ENCODE peak calls at places on chromosomes 4 and X, in four cellular contexts. One of them, this sample, is unnamed.

GRCh38 chr4:4480685-4481393 is 61.0 kb downstream of the STX18 start:
- DNase-seq in body of pancreas: no peak
- DNase-seq in AG10803: peak; percentile 61
- DNase-seq in breast epithelium: no peak
- DNase-seq in this sample: no peak

GRCh38 chrX:10079155-10079711 is 77.5 kb upstream of the CLCN4 start:
- DNase-seq in body of pancreas: peak; percentile 34
- DNase-seq in AG10803: peak; percentile 30
- DNase-seq in breast epithelium: no peak
- DNase-seq in this sample: no peak

GRCh38 chr4:183936574-183937335 is 31.6 kb downstream of the STOX2 start:
- DNase-seq in body of pancreas: no peak
- DNase-seq in AG10803: no peak
- DNase-seq in breast epithelium: no peak
- DNase-seq in this sample: no peak

GRCh38 chrX:48999030-48999429 is 3.0 kb downstream of the GRIPAP1 start:
- DNase-seq in body of pancreas: no peak
- DNase-seq in AG10803: no peak
- DNase-seq in breast epithelium: no peak
- DNase-seq in this sample: no peak

GRCh38 chrX:46444011-46444410 is 101.2 kb downstream of the ZNF674 start:
- DNase-seq in body of pancreas: no peak
- DNase-seq in AG10803: peak; percentile 87
- DNase-seq in breast epithelium: no peak
- DNase-seq in this sample: no peak

GRCh38 chr4:1216869-1217294 is 32.0 kb downstream of the CTBP1 start:
- DNase-seq in body of pancreas: no peak
- DNase-seq in AG10803: no peak
- DNase-seq in breast epithelium: no peak
- DNase-seq in this sample: no peak

GRCh38 chr4:13605330-13605729 is 22.2 kb downstream of the BOD1L1 start:
- DNase-seq in body of pancreas: no peak
- DNase-seq in AG10803: no peak
- DNase-seq in breast epithelium: no peak
- DNase-seq in this sample: no peak

GRCh38 chrX:327660-328126 is 9.1 kb upstream of the GTPBP6 start:
- DNase-seq in body of pancreas: no peak
- DNase-seq in AG10803: no peak
- DNase-seq in breast epithelium: peak; percentile 48
- DNase-seq in this sample: peak; percentile 77

GRCh38 chrX:112094729-112095128 is 12.2 kb upstream of the TRPC5 start:
- DNase-seq in body of pancreas: no peak
- DNase-seq in AG10803: no peak
- DNase-seq in breast epithelium: no peak
- DNase-seq in this sample: no peak

GRCh38 chr4:124943145-124943889 is 230.8 kb upstream of the ANKRD50 start:
- DNase-seq in body of pancreas: no peak
- DNase-seq in AG10803: peak; percentile 13
- DNase-seq in breast epithelium: no peak
- DNase-seq in this sample: no peak

GRCh38 chr4:109424093-109424818 is 9.4 kb upstream of the SEC24B start:
- DNase-seq in body of pancreas: no peak
- DNase-seq in AG10803: no peak
- DNase-seq in breast epithelium: no peak
- DNase-seq in this sample: no peak

GRCh38 chr4:96993528-96993927 is 1149.7 kb downstream of the STPG2 start:
- DNase-seq in body of pancreas: no peak
- DNase-seq in AG10803: no peak
- DNase-seq in breast epithelium: no peak
- DNase-seq in this sample: no peak

GRCh38 chr4:56245547-56246229 is 141.6 kb downstream of the AASDH start:
- DNase-seq in body of pancreas: no peak
- DNase-seq in AG10803: no peak
- DNase-seq in breast epithelium: no peak
- DNase-seq in this sample: no peak

GRCh38 chrX:117910216-117910615 is 206.4 kb downstream of the KLHL13 start:
- DNase-seq in body of pancreas: no peak
- DNase-seq in AG10803: no peak
- DNase-seq in breast epithelium: no peak
- DNase-seq in this sample: no peak

GRCh38 chr4:14338866-14339265 is 663.4 kb upstream of the CPEB2 start:
- DNase-seq in body of pancreas: no peak
- DNase-seq in AG10803: no peak
- DNase-seq in breast epithelium: no peak
- DNase-seq in this sample: no peak

GRCh38 chr4:113080050-113080449 is 30.6 kb downstream of the ANK2 start:
- DNase-seq in body of pancreas: no peak
- DNase-seq in AG10803: peak; percentile 20
- DNase-seq in breast epithelium: no peak
- DNase-seq in this sample: no peak

GRCh38 chr4:56908206-56909082 is 744 bp downstream of the REST start:
- DNase-seq in body of pancreas: peak; percentile 64
- DNase-seq in AG10803: peak; percentile 54
- DNase-seq in breast epithelium: no peak
- DNase-seq in this sample: peak; percentile 82

GRCh38 chr4:13700196-13701140 is 72.9 kb upstream of the BOD1L1 start:
- DNase-seq in body of pancreas: no peak
- DNase-seq in AG10803: peak; percentile 88
- DNase-seq in breast epithelium: no peak
- DNase-seq in this sample: no peak

GRCh38 chr4:189974056-189974455 is 33.4 kb downstream of the FRG1 start:
- DNase-seq in body of pancreas: no peak
- DNase-seq in AG10803: peak; percentile 9
- DNase-seq in breast epithelium: no peak
- DNase-seq in this sample: no peak

GRCh38 chr4:77264826-77265225 is 107.8 kb downstream of the CCNG2 start:
- DNase-seq in body of pancreas: no peak
- DNase-seq in AG10803: no peak
- DNase-seq in breast epithelium: no peak
- DNase-seq in this sample: no peak

GRCh38 chr4:170776983-170777382 is 687.2 kb upstream of the AADAT start:
- DNase-seq in body of pancreas: no peak
- DNase-seq in AG10803: no peak
- DNase-seq in breast epithelium: no peak
- DNase-seq in this sample: no peak

GRCh38 chr4:113101669-113102068 is 52.2 kb downstream of the ANK2 start:
- DNase-seq in body of pancreas: no peak
- DNase-seq in AG10803: peak; percentile 40
- DNase-seq in breast epithelium: no peak
- DNase-seq in this sample: no peak

GRCh38 chr4:3828546-3828945 is 62.4 kb downstream of the ADRA2C start:
- DNase-seq in body of pancreas: no peak
- DNase-seq in AG10803: no peak
- DNase-seq in breast epithelium: no peak
- DNase-seq in this sample: no peak

GRCh38 chr4:26779674-26780073 is 81.0 kb upstream of the STIM2 start:
- DNase-seq in body of pancreas: no peak
- DNase-seq in AG10803: peak; percentile 67
- DNase-seq in breast epithelium: no peak
- DNase-seq in this sample: no peak

GRCh38 chrX:34875204-34875603 is 67.4 kb upstream of the FAM47B start:
- DNase-seq in body of pancreas: no peak
- DNase-seq in AG10803: peak; percentile 74
- DNase-seq in breast epithelium: no peak
- DNase-seq in this sample: no peak

GRCh38 chr4:153362184-153362583 is 17.7 kb downstream of the MND1 start:
- DNase-seq in body of pancreas: no peak
- DNase-seq in AG10803: no peak
- DNase-seq in breast epithelium: no peak
- DNase-seq in this sample: no peak

GRCh38 chr4:69828828-69829227 is 31.1 kb downstream of the SULT1E1 start:
- DNase-seq in body of pancreas: no peak
- DNase-seq in AG10803: peak; percentile 1
- DNase-seq in breast epithelium: no peak
- DNase-seq in this sample: no peak

GRCh38 chr4:6953751-6954380 is 44.2 kb downstream of the TBC1D14 start:
- DNase-seq in body of pancreas: peak; percentile 58
- DNase-seq in AG10803: peak; percentile 69
- DNase-seq in breast epithelium: peak; percentile 80
- DNase-seq in this sample: peak; percentile 92